ENCODE peak calls at places on chromosomes 2 and 18, in five cellular contexts. L is neuronal stem cell, H is H9, Y is H1, W is mesenchymal stem cell. S is an unnamed sample.

GRCh38 chr18:76428396-76429261 is 66.4 kb downstream of the ZNF516 start:
- DNase-seq in L (no peak), H (no peak), Y (no peak), W (no peak), S (no peak)

GRCh38 chr2:208807756-208808155 is 401.2 kb downstream of the PTH2R start:
- DNase-seq in L (no peak), H (no peak), Y (no peak), W (no peak), S (no peak)

GRCh38 chr2:68225119-68225632 is 27.2 kb downstream of the PPP3R1 start:
- DNase-seq in L (peak; percentile 29), H (peak; percentile 56), Y (peak; percentile 7), W (peak; percentile 53), S (peak; percentile 55)

GRCh38 chr2:236359426-236359825 is 95.2 kb upstream of the ASB18 start:
- DNase-seq in L (no peak), H (peak; percentile 19), Y (no peak), W (no peak), S (peak; percentile 79)

GRCh38 chr2:38279201-38279600 is 97.9 kb downstream of the ATL2 start:
- DNase-seq in L (no peak), H (no peak), Y (no peak), W (no peak), S (no peak)

GRCh38 chr18:73979742-73980141 is 167.9 kb downstream of the FBXO15 start:
- DNase-seq in L (no peak), H (no peak), Y (no peak), W (peak; percentile 64), S (peak; percentile 4)

GRCh38 chr18:75868031-75868430 is 440.5 kb upstream of the SMIM21 start:
- DNase-seq in L (no peak), H (no peak), Y (no peak), W (no peak), S (no peak)

GRCh38 chr2:72115361-72116080 is 32.1 kb downstream of the CYP26B1 start:
- DNase-seq in L (no peak), H (peak; percentile 72), Y (peak; percentile 61), W (peak; percentile 80), S (peak; percentile 95)

GRCh38 chr2:1660656-1661650 is 83.4 kb downstream of the PXDN start:
- DNase-seq in L (no peak), H (peak; percentile 15), Y (no peak), W (no peak), S (no peak)

GRCh38 chr2:58870704-58871103 is 629.6 kb upstream of the FANCL start:
- DNase-seq in L (no peak), H (no peak), Y (no peak), W (no peak), S (no peak)

GRCh38 chr2:74867841-74868658 is 34.1 kb downstream of the HK2 start:
- DNase-seq in L (no peak), H (no peak), Y (no peak), W (peak; percentile 90), S (no peak)

GRCh38 chr2:42047488-42048317 is at the start of gene PKDCC:
- DNase-seq in L (peak; percentile 88), H (peak; percentile 88), Y (no peak), W (peak; percentile 89), S (peak; percentile 53)

GRCh38 chr2:59694176-59694575 is 859.3 kb downstream of the BCL11A start:
- DNase-seq in L (no peak), H (no peak), Y (no peak), W (no peak), S (no peak)

GRCh38 chr2:12719400-12720104 is 2.8 kb downstream of the TRIB2 start:
- DNase-seq in L (no peak), H (no peak), Y (no peak), W (peak; percentile 52), S (peak; percentile 76)

GRCh38 chr2:113974727-113975126 is 84.8 kb downstream of the ACTR3 start:
- DNase-seq in L (no peak), H (no peak), Y (no peak), W (no peak), S (no peak)

GRCh38 chr2:191881982-191882816 is 35.3 kb upstream of the CAVIN2 start:
- DNase-seq in L (no peak), H (no peak), Y (no peak), W (no peak), S (no peak)

GRCh38 chr18:35029103-35029502 is 12.1 kb upstream of the MAPRE2 start:
- DNase-seq in L (no peak), H (no peak), Y (no peak), W (peak; percentile 61), S (peak; percentile 38)

GRCh38 chr2:95388091-95388692 is 14.3 kb upstream of the FAHD2A start:
- DNase-seq in L (no peak), H (no peak), Y (no peak), W (no peak), S (no peak)

GRCh38 chr2:172196768-172197322 is 94.1 kb upstream of the DLX2 start:
- DNase-seq in L (no peak), H (no peak), Y (no peak), W (peak; percentile 56), S (peak; percentile 98)

GRCh38 chr2:142170847-142171246 is 40.0 kb upstream of the LRP1B start:
- DNase-seq in L (no peak), H (no peak), Y (no peak), W (no peak), S (no peak)

GRCh38 chr2:128319773-128320608 is 1.3 kb upstream of the HS6ST1 start:
- DNase-seq in L (no peak), H (peak; percentile 38), Y (no peak), W (no peak), S (no peak)

GRCh38 chr2:39447266-39448168 is 10.4 kb upstream of the MAP4K3 start:
- DNase-seq in L (no peak), H (no peak), Y (no peak), W (no peak), S (no peak)
- H2BK12ac ChIP-seq in L (no peak overlapping the region), H (no peak overlapping the region), Y (no peak overlapping the region), W (no peak overlapping the region), S (no peak overlapping the region)

GRCh38 chr2:185035906-185036305 is 437.6 kb downstream of the ZNF804A start:
- DNase-seq in L (no peak), H (no peak), Y (no peak), W (no peak), S (no peak)
- H4K8ac ChIP-seq in L (no peak overlapping the region), H (no peak overlapping the region), Y (no peak overlapping the region), W (no peak overlapping the region), S (no peak overlapping the region)

GRCh38 chr18:475202-475624 is 25.3 kb downstream of the COLEC12 start:
- DNase-seq in L (no peak), H (peak; percentile 79), Y (peak; percentile 29), W (peak; percentile 74), S (peak; percentile 42)

GRCh38 chr18:476368-476767 is 24.1 kb downstream of the COLEC12 start:
- DNase-seq in L (no peak), H (no peak), Y (no peak), W (no peak), S (no peak)

GRCh38 chr18:473687-474265 is 26.7 kb downstream of the COLEC12 start:
- DNase-seq in L (no peak), H (no peak), Y (no peak), W (no peak), S (no peak)

GRCh38 chr18:471701-472100 is 28.8 kb downstream of the COLEC12 start:
- DNase-seq in L (no peak), H (no peak), Y (no peak), W (peak; percentile 63), S (no peak)

GRCh38 chr18:474416-474815 is 26.1 kb downstream of the COLEC12 start:
- DNase-seq in L (no peak), H (no peak), Y (no peak), W (no peak), S (peak; percentile 19)
- H2BK12ac ChIP-seq in L (no peak overlapping the region), H (no peak overlapping the region), Y (no peak overlapping the region), W (peak overlapping the region; percentile 46), S (no peak overlapping the region)

DNA sequence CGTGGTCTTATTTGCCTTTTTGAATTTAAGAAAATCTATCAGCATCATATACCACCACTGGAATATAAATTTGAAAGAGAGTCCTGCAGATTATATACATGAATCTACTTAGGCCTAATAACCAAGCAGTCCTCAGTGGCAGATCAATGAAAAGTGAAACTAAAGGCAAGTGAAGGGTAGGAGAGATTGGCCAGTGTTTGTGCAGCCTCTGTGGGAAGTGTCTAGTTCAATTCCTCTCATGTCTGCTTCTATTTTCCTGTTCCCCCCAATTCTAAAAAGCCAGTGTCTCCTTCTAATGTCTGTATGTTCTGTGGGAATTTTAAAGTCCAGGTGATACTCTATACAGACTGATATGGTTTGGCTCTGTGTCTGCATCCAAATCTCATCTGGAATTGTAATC is 61.9 kb downstream of the FN1 start:
- DNase-seq in L (no peak), H (no peak), Y (no peak), W (no peak), S (no peak)
- H4K8ac ChIP-seq in L (no peak overlapping the region), H (no peak overlapping the region), Y (no peak overlapping the region), W (no peak overlapping the region), S (no peak overlapping the region)

GRCh38 chr2:157898591-157898996 is 22.5 kb upstream of the ACVR1 start:
- DNase-seq in L (no peak), H (no peak), Y (no peak), W (peak; percentile 88), S (no peak)

GRCh38 chr2:157901325-157901724 is 25.2 kb upstream of the ACVR1 start:
- DNase-seq in L (no peak), H (no peak), Y (no peak), W (no peak), S (no peak)

GRCh38 chr2:157900203-157900602 is 24.1 kb upstream of the ACVR1 start:
- DNase-seq in L (no peak), H (no peak), Y (no peak), W (no peak), S (no peak)

GRCh38 chr2:157899125-157899839 is 23.2 kb upstream of the ACVR1 start:
- DNase-seq in L (no peak), H (no peak), Y (no peak), W (no peak), S (no peak)

DNA sequence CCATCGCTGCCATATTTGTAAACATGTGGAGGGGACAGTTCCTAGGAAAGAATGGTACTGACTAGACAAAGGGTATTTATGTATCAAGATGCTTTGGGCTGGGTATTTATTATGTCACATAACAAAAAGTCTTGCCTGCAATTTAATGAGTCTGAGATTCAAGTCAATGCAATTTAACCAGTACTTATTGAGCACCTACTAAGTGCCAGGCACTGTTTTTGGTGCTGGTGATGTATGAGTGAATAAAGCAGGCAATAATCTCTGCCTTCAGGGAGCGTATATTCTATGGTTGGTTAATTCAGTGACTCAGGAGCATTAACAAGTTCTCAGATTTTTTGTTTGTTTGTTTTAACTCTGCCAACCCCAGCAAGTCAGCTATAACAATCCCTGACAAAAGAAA is 24.6 kb upstream of the ACVR1 start:
- DNase-seq in L (no peak), H (no peak), Y (no peak), W (no peak), S (no peak)
- H2BK12ac ChIP-seq in L (no peak overlapping the region), H (no peak overlapping the region), Y (no peak overlapping the region), W (no peak overlapping the region), S (no peak overlapping the region)

GRCh38 chr2:109487871-109488655 is 125.7 kb downstream of the SEPTIN10 start:
- DNase-seq in L (no peak), H (no peak), Y (no peak), W (no peak), S (no peak)
- H4K8ac ChIP-seq in L (no peak overlapping the region), H (no peak overlapping the region), Y (no peak overlapping the region), W (peak overlapping the region; percentile 29), S (no peak overlapping the region)

GRCh38 chr2:175854665-175855064 is 147.4 kb downstream of the LNPK start:
- DNase-seq in L (no peak), H (no peak), Y (no peak), W (no peak), S (no peak)
- H2BK12ac ChIP-seq in L (no peak overlapping the region), H (no peak overlapping the region), Y (no peak overlapping the region), W (no peak overlapping the region), S (no peak overlapping the region)

S was measured in trophoblast cell.